ENCODE peak calls at places on chromosomes 4 and X, in nine cellular contexts. U is activated B cell treated with CpG ODN at 0.5 μM for 24 hours, C is tibial nerve, B is testis, I is neural crest cell, X is ovary, Z is endothelial cell, V is GM20000, T is GM06990. M is an unnamed sample.

GRCh38 chr4:37561196-37561802 is 124.9 kb downstream of the RELL1 start:
- DNase-seq in Z (no peak), X (no peak), C (no peak), V (no peak), U (no peak), I (no peak), T (no peak), B (no peak), M (no peak)

GRCh38 chrX:149908308-149908707 is 21.1 kb upstream of the HSFX4 start:
- DNase-seq in V (no peak), T (no peak), C (no peak), I (no peak), U (no peak), B (no peak), Z (no peak), X (no peak), M (no peak)

GRCh38 chrX:66007851-66008250 is 32.0 kb downstream of the VSIG4 start:
- DNase-seq in T (no peak), C (no peak), X (no peak), I (no peak), B (no peak), U (no peak), V (no peak), Z (no peak), M (no peak)

GRCh38 chr4:158410272-158410671 is 111.4 kb upstream of the RXFP1 start:
- DNase-seq in X (no peak), Z (no peak), U (no peak), C (no peak), B (no peak), T (no peak), I (no peak), V (no peak), M (no peak)

GRCh38 chrX:46754450-46755075 is 4.4 kb downstream of the SLC9A7 start:
- DNase-seq in V (no peak), Z (no peak), B (no peak), C (no peak), U (peak; percentile 16), T (peak; percentile 31), I (no peak), X (no peak), M (no peak)

GRCh38 chr4:80362578-80363181 is 27.1 kb downstream of the CFAP299 start:
- DNase-seq in V (no peak), C (no peak), T (no peak), U (no peak), X (no peak), B (peak; percentile 38), I (peak; percentile 45), Z (peak; percentile 64), M (no peak)

GRCh38 chrX:1597345-1598020 is 6.1 kb downstream of the AKAP17A start:
- DNase-seq in I (no peak), B (no peak), T (no peak), U (no peak), Z (no peak), X (no peak), V (peak; percentile 27), C (peak; percentile 10), M (no peak)

GRCh38 chr4:114626202-114626601 is 27.6 kb downstream of the UGT8 start:
- DNase-seq in V (no peak), U (no peak), X (no peak), C (no peak), Z (no peak), I (no peak), T (no peak), B (no peak), M (no peak)

GRCh38 chr4:78292336-78292735 is 235.2 kb downstream of the FRAS1 start:
- DNase-seq in C (no peak), T (no peak), Z (no peak), B (no peak), U (no peak), I (no peak), V (no peak), X (no peak), M (no peak)

DNA sequence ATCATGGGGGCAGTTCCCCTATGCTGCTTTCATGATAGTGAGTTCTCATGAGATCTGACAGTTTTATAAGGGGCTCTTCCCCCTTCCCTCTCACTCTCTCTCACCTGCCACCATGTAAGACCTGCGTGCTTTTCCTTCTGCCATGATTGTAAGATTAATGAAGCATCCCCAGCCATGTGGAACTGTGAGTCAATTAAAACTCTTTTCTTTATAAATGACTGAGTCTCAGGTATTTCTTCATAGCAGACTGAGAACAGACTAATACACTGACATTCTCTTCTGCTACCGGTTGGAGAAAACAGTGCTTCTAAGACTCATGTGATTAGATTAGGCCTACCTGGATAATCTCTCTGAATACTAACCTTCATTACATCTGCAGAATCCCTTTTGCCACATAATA is 45.4 kb upstream of the TRPC5OS start:
- DNase-seq in U (no peak), T (no peak), V (no peak), C (no peak), B (no peak), I (no peak), Z (no peak), X (no peak), M (no peak)
- TF ChIP-seq CTCF in U (no peak), T (no peak), V (no peak), C (no peak), B (no peak), I (no peak), Z (no peak), X (no peak), M (no peak)

DNA sequence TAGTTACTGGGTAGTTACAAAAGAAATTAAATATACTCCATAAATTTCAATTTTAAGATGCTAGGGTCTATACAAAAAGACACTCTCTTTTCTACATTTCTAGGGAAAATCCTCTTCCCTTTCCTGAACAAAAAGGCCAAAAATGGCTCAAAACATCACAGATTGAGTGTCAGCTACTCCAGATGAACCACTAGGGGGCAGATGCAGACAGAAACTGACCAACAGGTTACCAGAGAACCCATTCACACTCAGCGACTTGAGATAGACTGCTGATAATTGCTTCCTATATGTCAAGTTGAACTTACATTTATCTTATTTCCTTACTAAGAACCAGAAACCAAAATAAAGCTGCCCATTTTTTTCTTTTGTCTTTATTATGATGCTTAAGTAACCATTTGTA is 83.4 kb upstream of the MID1IP1 start:
- DNase-seq in B (peak; percentile 15), U (no peak), C (no peak), X (no peak), V (peak; percentile 5), T (no peak), I (no peak), Z (peak; percentile 3), M (no peak)
- TF ChIP-seq CTCF in B (peak; percentile 40), U (no peak), C (no peak), X (no peak), V (peak; percentile 34), T (peak; percentile 44), I (peak; percentile 59), Z (peak; percentile 53), M (peak; percentile 33)

GRCh38 chrX:49848275-49848674 is 19.2 kb downstream of the PAGE4 start:
- DNase-seq in B (no peak), I (no peak), U (no peak), X (no peak), C (no peak), T (no peak), Z (no peak), V (no peak), M (no peak)

GRCh38 chrX:49846004-49846403 is 16.9 kb downstream of the PAGE4 start:
- DNase-seq in U (no peak), C (no peak), T (no peak), Z (no peak), X (no peak), I (no peak), B (no peak), V (no peak), M (no peak)

GRCh38 chrX:49853661-49854060 is 24.6 kb downstream of the PAGE4 start:
- DNase-seq in B (no peak), U (no peak), T (no peak), V (no peak), Z (no peak), X (no peak), I (no peak), C (no peak), M (no peak)

GRCh38 chrX:49846545-49846944 is 17.4 kb downstream of the PAGE4 start:
- DNase-seq in C (no peak), V (no peak), U (no peak), X (no peak), T (no peak), Z (no peak), I (no peak), B (no peak), M (no peak)

GRCh38 chrX:49850028-49850427 is 20.9 kb downstream of the PAGE4 start:
- DNase-seq in C (no peak), B (no peak), U (no peak), V (no peak), Z (no peak), I (no peak), X (no peak), T (no peak), M (no peak)
- TF ChIP-seq CTCF in C (no peak), B (no peak), U (no peak), V (no peak), Z (no peak), I (no peak), X (no peak), T (no peak), M (no peak)

GRCh38 chr4:24791043-24791442 is 4.3 kb upstream of the SOD3 start:
- DNase-seq in B (no peak), T (no peak), C (no peak), I (no peak), V (no peak), Z (no peak), U (no peak), X (no peak), M (no peak)

GRCh38 chr4:24792552-24792951 is 2.8 kb upstream of the SOD3 start:
- DNase-seq in T (no peak), B (no peak), C (no peak), V (no peak), Z (no peak), X (no peak), U (no peak), I (no peak), M (no peak)

GRCh38 chr4:24794916-24795665 is at the start of gene SOD3:
- DNase-seq in Z (peak; percentile 60), T (no peak), C (peak; percentile 75), B (peak; percentile 91), I (peak; percentile 39), U (no peak), X (peak; percentile 75), V (no peak), M (no peak)

GRCh38 chr4:24794111-24794860 is 1.1 kb upstream of the SOD3 start:
- DNase-seq in Z (no peak), V (no peak), C (no peak), B (peak; percentile 30), T (no peak), I (no peak), X (no peak), U (no peak), M (no peak)

DNA sequence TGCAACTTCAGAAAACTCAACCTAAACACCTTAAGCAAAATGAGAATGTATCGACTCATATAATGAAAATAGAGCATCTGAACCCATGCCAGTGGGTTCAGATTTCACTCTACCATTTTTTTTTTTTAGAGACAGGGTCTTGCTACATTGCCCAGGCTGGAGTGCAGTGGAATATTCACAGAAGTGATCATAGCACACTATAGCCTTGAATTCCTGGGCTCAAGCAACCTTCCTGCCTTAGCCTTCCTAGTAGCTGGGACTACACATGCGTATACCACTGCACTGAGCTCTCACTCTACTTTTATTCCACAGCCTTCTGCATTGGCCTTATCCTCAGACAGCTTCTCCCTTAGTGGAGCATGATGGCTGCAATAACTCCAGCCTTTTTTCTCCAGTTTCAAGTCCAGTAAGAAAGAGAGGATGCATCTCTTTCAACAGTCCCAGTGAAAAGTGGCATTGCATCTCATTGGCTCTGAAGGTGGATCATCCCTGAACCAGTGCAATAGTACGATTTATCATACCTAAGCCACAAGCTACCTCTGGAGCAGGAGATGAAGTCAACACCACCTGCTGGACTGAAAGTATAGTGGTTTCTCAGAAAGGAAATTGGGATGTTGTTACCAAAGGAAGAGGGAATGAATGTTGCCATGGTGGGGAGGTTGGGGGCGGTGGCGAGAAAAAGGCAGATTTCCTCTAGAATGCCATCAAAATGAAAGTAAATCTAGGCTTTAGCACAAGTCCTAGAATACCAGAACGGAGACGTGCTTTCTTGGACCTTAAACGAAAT is 2.0 kb upstream of the SOD3 start:
- DNase-seq in V (no peak), C (no peak), I (no peak), X (no peak), U (no peak), B (no peak), Z (no peak), T (no peak), M (no peak)
- TF ChIP-seq CTCF in V (no peak), C (no peak), I (peak; percentile 53), X (no peak), U (no peak), B (no peak), Z (peak; percentile 56), T (peak; percentile 14), M (peak; percentile 24)